ENCODE peak calls at places on chromosomes 13 and 19, in nine cellular contexts. One of them, this sample, is unnamed.

GRCh38 chr19:35063940-35064818 is 22.7 kb downstream of the HPN start:
- DNase-seq in foreskin fibroblast: peak
- DNase-seq in adrenal gland: peak
- DNase-seq in sigmoid colon: no peak
- DNase-seq in neural progenitor cell: no peak
- DNase-seq in mammary epithelial cell: peak
- DNase-seq in mesendoderm: no peak
- DNase-seq in uterus: no peak
- DNase-seq in upper lobe of right lung: no peak
- DNase-seq in this sample: no peak

GRCh38 chr19:13398780-13399726 is 107.2 kb downstream of the CACNA1A start:
- DNase-seq in adrenal gland: peak
- DNase-seq in foreskin fibroblast: peak
- DNase-seq in mesendoderm: no peak
- DNase-seq in upper lobe of right lung: no peak
- DNase-seq in mammary epithelial cell: peak
- DNase-seq in uterus: no peak
- DNase-seq in neural progenitor cell: no peak
- DNase-seq in sigmoid colon: no peak
- DNase-seq in this sample: peak

GRCh38 chr19:16095071-16095571 is 16.6 kb upstream of the RAB8A start:
- DNase-seq in mammary epithelial cell: no peak
- DNase-seq in uterus: peak
- DNase-seq in adrenal gland: no peak
- DNase-seq in upper lobe of right lung: no peak
- DNase-seq in sigmoid colon: no peak
- DNase-seq in foreskin fibroblast: no peak
- DNase-seq in mesendoderm: no peak
- DNase-seq in neural progenitor cell: no peak
- DNase-seq in this sample: peak

GRCh38 chr13:98576963-98577822 is at the start of gene STK24:
- DNase-seq in mesendoderm: peak
- DNase-seq in sigmoid colon: peak
- DNase-seq in mammary epithelial cell: peak
- DNase-seq in upper lobe of right lung: peak
- DNase-seq in uterus: peak
- DNase-seq in adrenal gland: peak
- DNase-seq in foreskin fibroblast: peak
- DNase-seq in neural progenitor cell: peak
- DNase-seq in this sample: peak

GRCh38 chr19:34996978-34997640 is 3.0 kb upstream of the GRAMD1A start:
- DNase-seq in upper lobe of right lung: no peak
- DNase-seq in foreskin fibroblast: no peak
- DNase-seq in sigmoid colon: no peak
- DNase-seq in neural progenitor cell: no peak
- DNase-seq in mesendoderm: no peak
- DNase-seq in mammary epithelial cell: no peak
- DNase-seq in adrenal gland: no peak
- DNase-seq in uterus: no peak
- DNase-seq in this sample: no peak

GRCh38 chr19:40604647-40605200 is 3.6 kb downstream of the LTBP4 start:
- DNase-seq in sigmoid colon: peak
- DNase-seq in upper lobe of right lung: no peak
- DNase-seq in foreskin fibroblast: no peak
- DNase-seq in uterus: no peak
- DNase-seq in neural progenitor cell: peak
- DNase-seq in mammary epithelial cell: peak
- DNase-seq in mesendoderm: no peak
- DNase-seq in adrenal gland: no peak
- DNase-seq in this sample: no peak

GRCh38 chr19:6226012-6226411 is 53.8 kb downstream of the MLLT1 start:
- DNase-seq in sigmoid colon: no peak
- DNase-seq in foreskin fibroblast: no peak
- DNase-seq in adrenal gland: no peak
- DNase-seq in upper lobe of right lung: no peak
- DNase-seq in neural progenitor cell: no peak
- DNase-seq in mesendoderm: no peak
- DNase-seq in uterus: no peak
- DNase-seq in mammary epithelial cell: no peak
- DNase-seq in this sample: no peak

GRCh38 chr19:32812036-32812435 is 57.5 kb downstream of the SLC7A9 start:
- DNase-seq in mammary epithelial cell: no peak
- DNase-seq in upper lobe of right lung: peak
- DNase-seq in foreskin fibroblast: no peak
- DNase-seq in uterus: no peak
- DNase-seq in mesendoderm: no peak
- DNase-seq in neural progenitor cell: no peak
- DNase-seq in sigmoid colon: no peak
- DNase-seq in adrenal gland: no peak
- DNase-seq in this sample: no peak

GRCh38 chr13:31901985-31902384 is 129.6 kb upstream of the FRY start:
- DNase-seq in sigmoid colon: no peak
- DNase-seq in adrenal gland: no peak
- DNase-seq in upper lobe of right lung: no peak
- DNase-seq in neural progenitor cell: no peak
- DNase-seq in foreskin fibroblast: no peak
- DNase-seq in mesendoderm: no peak
- DNase-seq in mammary epithelial cell: no peak
- DNase-seq in uterus: no peak
- DNase-seq in this sample: no peak

GRCh38 chr13:31894931-31895330 is 136.6 kb upstream of the FRY start:
- DNase-seq in neural progenitor cell: no peak
- DNase-seq in sigmoid colon: no peak
- DNase-seq in adrenal gland: no peak
- DNase-seq in upper lobe of right lung: no peak
- DNase-seq in mesendoderm: no peak
- DNase-seq in foreskin fibroblast: no peak
- DNase-seq in uterus: no peak
- DNase-seq in mammary epithelial cell: no peak
- DNase-seq in this sample: no peak

GRCh38 chr13:31896427-31896826 is 135.1 kb upstream of the FRY start:
- DNase-seq in uterus: no peak
- DNase-seq in foreskin fibroblast: peak
- DNase-seq in mesendoderm: peak
- DNase-seq in sigmoid colon: no peak
- DNase-seq in mammary epithelial cell: peak
- DNase-seq in neural progenitor cell: peak
- DNase-seq in adrenal gland: no peak
- DNase-seq in upper lobe of right lung: no peak
- DNase-seq in this sample: peak

GRCh38 chr13:31895687-31896086 is 135.9 kb upstream of the FRY start:
- DNase-seq in neural progenitor cell: no peak
- DNase-seq in mammary epithelial cell: no peak
- DNase-seq in foreskin fibroblast: no peak
- DNase-seq in upper lobe of right lung: no peak
- DNase-seq in sigmoid colon: no peak
- DNase-seq in mesendoderm: no peak
- DNase-seq in adrenal gland: no peak
- DNase-seq in uterus: no peak
- DNase-seq in this sample: no peak

DNA sequence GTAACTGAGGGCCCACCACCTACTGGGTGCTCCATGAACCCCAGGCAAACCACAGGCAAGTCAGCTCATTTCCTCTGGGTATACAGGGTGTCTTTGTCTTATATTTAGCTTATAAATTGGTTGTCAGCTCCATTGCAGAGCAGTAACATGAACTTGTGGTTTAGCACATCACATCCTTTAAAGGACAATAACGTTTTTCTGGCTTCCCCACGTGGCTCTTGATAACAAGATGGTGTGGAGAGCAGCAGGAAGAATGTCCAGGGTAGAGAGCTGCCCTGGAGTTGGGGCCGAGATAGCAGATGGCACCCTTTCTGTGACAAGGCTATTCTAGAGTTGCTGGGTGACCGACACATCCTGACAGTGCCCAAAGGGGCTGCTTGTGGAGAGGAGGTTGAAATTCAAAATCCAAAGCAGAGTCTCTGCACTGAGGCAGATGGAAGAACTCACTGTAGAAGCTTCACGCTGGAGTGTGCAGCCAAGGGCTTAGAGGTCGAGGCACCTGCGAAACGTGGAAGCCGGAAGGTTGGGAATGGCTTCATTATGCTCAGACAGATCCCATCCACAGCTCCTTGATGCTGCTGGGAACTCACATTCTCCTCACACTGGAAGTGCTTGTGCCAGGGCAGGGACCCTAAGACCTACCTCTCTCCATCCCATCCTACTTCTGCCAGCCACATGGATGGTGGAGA is 133.0 kb upstream of the FRY start:
- DNase-seq in uterus: no peak
- DNase-seq in sigmoid colon: no peak
- DNase-seq in foreskin fibroblast: no peak
- DNase-seq in upper lobe of right lung: no peak
- DNase-seq in adrenal gland: no peak
- DNase-seq in mesendoderm: no peak
- DNase-seq in neural progenitor cell: peak
- DNase-seq in mammary epithelial cell: no peak
- DNase-seq in this sample: no peak
- H3K4me3 ChIP-seq in uterus: no peak
- H3K4me3 ChIP-seq in sigmoid colon: no peak
- H3K4me3 ChIP-seq in foreskin fibroblast: no peak
- H3K4me3 ChIP-seq in upper lobe of right lung: no peak
- H3K4me3 ChIP-seq in adrenal gland: no peak
- H3K4me3 ChIP-seq in mesendoderm: no peak
- H3K4me3 ChIP-seq in neural progenitor cell: no peak
- H3K4me3 ChIP-seq in mammary epithelial cell: no peak
- H3K4me3 ChIP-seq in this sample: no peak

GRCh38 chr13:49370390-49370789 is 73.5 kb downstream of the CAB39L start:
- DNase-seq in uterus: no peak
- DNase-seq in mesendoderm: peak
- DNase-seq in adrenal gland: no peak
- DNase-seq in upper lobe of right lung: no peak
- DNase-seq in mammary epithelial cell: no peak
- DNase-seq in sigmoid colon: no peak
- DNase-seq in neural progenitor cell: peak
- DNase-seq in foreskin fibroblast: no peak
- DNase-seq in this sample: no peak

GRCh38 chr13:49369876-49370275 is 74.0 kb downstream of the CAB39L start:
- DNase-seq in uterus: no peak
- DNase-seq in neural progenitor cell: no peak
- DNase-seq in sigmoid colon: peak
- DNase-seq in upper lobe of right lung: no peak
- DNase-seq in adrenal gland: no peak
- DNase-seq in mammary epithelial cell: no peak
- DNase-seq in foreskin fibroblast: no peak
- DNase-seq in mesendoderm: no peak
- DNase-seq in this sample: no peak

GRCh38 chr13:49368688-49369087 is 75.2 kb downstream of the CAB39L start:
- DNase-seq in neural progenitor cell: no peak
- DNase-seq in mammary epithelial cell: no peak
- DNase-seq in foreskin fibroblast: no peak
- DNase-seq in uterus: no peak
- DNase-seq in mesendoderm: no peak
- DNase-seq in upper lobe of right lung: no peak
- DNase-seq in sigmoid colon: no peak
- DNase-seq in adrenal gland: no peak
- DNase-seq in this sample: no peak

GRCh38 chr13:49366841-49367240 is 77.0 kb downstream of the CAB39L start:
- DNase-seq in sigmoid colon: peak
- DNase-seq in neural progenitor cell: no peak
- DNase-seq in mammary epithelial cell: no peak
- DNase-seq in upper lobe of right lung: no peak
- DNase-seq in foreskin fibroblast: peak
- DNase-seq in uterus: no peak
- DNase-seq in adrenal gland: no peak
- DNase-seq in mesendoderm: no peak
- DNase-seq in this sample: no peak

GRCh38 chr13:49367640-49368431 is 76.0 kb downstream of the CAB39L start:
- DNase-seq in mammary epithelial cell: no peak
- DNase-seq in upper lobe of right lung: no peak
- DNase-seq in foreskin fibroblast: no peak
- DNase-seq in adrenal gland: no peak
- DNase-seq in neural progenitor cell: peak
- DNase-seq in sigmoid colon: no peak
- DNase-seq in mesendoderm: peak
- DNase-seq in uterus: no peak
- DNase-seq in this sample: no peak
- H3K4me3 ChIP-seq in mammary epithelial cell: no peak
- H3K4me3 ChIP-seq in upper lobe of right lung: no peak
- H3K4me3 ChIP-seq in foreskin fibroblast: no peak
- H3K4me3 ChIP-seq in adrenal gland: no peak
- H3K4me3 ChIP-seq in neural progenitor cell: no peak
- H3K4me3 ChIP-seq in sigmoid colon: peak
- H3K4me3 ChIP-seq in mesendoderm: no peak
- H3K4me3 ChIP-seq in uterus: no peak
- H3K4me3 ChIP-seq in this sample: no peak

DNA sequence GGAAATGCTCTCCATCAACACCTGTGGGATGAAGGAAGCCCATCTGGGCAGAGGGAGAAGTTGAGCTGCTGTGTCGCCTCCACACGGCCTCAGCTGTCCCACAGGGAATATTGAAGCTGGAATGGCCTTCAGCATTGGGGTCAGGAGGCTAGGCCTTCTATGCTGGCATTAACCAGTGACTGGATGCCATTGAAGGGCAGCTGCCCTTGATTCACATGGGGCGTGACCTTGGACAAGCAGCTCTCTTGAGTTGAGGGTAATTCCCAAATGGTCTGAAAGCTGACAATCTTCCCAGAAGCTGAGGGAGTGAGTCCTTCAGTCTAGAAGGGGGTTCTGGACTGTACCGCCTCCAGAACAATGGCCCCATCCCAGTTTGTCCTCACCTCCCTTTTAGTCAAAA is 6.7 kb downstream of the BCL3 start:
- DNase-seq in sigmoid colon: no peak
- DNase-seq in mammary epithelial cell: no peak
- DNase-seq in neural progenitor cell: no peak
- DNase-seq in uterus: no peak
- DNase-seq in adrenal gland: peak
- DNase-seq in mesendoderm: no peak
- DNase-seq in foreskin fibroblast: no peak
- DNase-seq in upper lobe of right lung: no peak
- DNase-seq in this sample: no peak
- H3K4me3 ChIP-seq in sigmoid colon: no peak
- H3K4me3 ChIP-seq in mammary epithelial cell: no peak
- H3K4me3 ChIP-seq in neural progenitor cell: no peak
- H3K4me3 ChIP-seq in uterus: no peak
- H3K4me3 ChIP-seq in adrenal gland: no peak
- H3K4me3 ChIP-seq in mesendoderm: no peak
- H3K4me3 ChIP-seq in foreskin fibroblast: no peak
- H3K4me3 ChIP-seq in upper lobe of right lung: peak
- H3K4me3 ChIP-seq in this sample: peak

DNA sequence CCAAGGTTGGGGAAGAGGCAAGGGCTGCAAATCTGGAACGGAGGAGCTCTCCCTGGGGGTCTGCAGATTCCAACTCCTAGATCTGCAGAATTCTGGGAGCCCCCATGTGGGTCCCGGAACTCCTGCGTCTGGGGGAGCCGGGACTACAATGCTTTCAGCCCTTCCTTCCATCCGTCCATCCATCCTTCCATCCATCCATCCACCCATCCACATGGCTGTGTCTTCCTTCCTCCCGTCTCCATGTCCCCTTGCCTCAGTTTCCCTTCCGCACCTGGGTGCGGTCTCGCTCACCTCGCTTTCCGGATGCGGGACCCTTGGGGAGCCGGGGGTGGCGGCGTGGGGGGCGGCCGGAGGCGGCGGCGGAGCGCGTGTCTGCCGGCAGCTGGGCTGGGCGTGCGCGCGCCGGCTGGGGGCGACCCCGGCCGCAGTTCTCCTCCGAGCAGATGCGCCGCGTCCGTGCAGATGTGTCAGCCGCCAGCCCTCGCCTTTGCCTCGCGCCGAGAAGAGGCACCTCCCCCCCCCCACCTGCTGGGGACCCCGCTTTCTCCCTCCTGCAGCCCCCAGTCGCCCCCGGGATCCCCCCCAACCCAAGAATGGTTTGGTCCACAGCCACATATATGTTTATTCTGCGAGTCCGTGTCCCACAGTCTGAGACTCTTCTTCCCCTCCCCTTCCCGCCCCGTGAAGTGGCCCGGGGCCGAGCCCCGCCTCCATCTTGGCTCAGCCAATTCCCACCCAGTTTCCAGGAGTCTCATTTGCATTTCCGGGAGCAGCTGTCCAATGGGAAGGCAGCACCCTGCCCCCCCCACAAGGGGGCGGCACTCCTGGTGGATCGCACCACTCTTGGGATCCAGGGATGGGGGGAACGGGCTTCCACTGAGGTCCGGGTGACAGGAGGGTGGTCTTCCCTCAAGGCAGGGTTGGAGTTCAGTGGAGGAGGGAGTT is 8.8 kb downstream of the ISOC2 start:
- DNase-seq in adrenal gland: peak
- DNase-seq in mesendoderm: peak
- DNase-seq in neural progenitor cell: peak
- DNase-seq in upper lobe of right lung: no peak
- DNase-seq in sigmoid colon: peak
- DNase-seq in mammary epithelial cell: peak
- DNase-seq in foreskin fibroblast: peak
- DNase-seq in uterus: peak
- DNase-seq in this sample: peak
- H3K4me3 ChIP-seq in adrenal gland: peak
- H3K4me3 ChIP-seq in mesendoderm: no peak
- H3K4me3 ChIP-seq in neural progenitor cell: peak
- H3K4me3 ChIP-seq in upper lobe of right lung: no peak
- H3K4me3 ChIP-seq in sigmoid colon: peak
- H3K4me3 ChIP-seq in mammary epithelial cell: no peak
- H3K4me3 ChIP-seq in foreskin fibroblast: no peak
- H3K4me3 ChIP-seq in uterus: no peak
- H3K4me3 ChIP-seq in this sample: no peak